ENCODE peak calls at places on chromosome 7, in four cellular contexts. Y is prostate gland, F is transverse colon, B is psoas muscle. Q is an unnamed sample. For H3K36me3, the result is how much of the 10 kb centered on the place peaks cover.

GRCh38 chr7:143245123-143245522 is 18.1 kb upstream of the GSTK1 start:
- DNase-seq in Y (peak), F (no peak), B (no peak), Q (no peak)

GRCh38 chr7:70347880-70348279 is 749.6 kb downstream of the AUTS2 start:
- DNase-seq in Y (no peak), F (no peak), B (no peak), Q (no peak)

GRCh38 chr7:156578978-156579430 is 61.6 kb upstream of the RNF32 start:
- DNase-seq in Y (no peak), F (no peak), B (no peak), Q (no peak)

GRCh38 chr7:23418046-23418445 is 52.2 kb downstream of the IGF2BP3 start:
- DNase-seq in Y (no peak), F (no peak), B (no peak), Q (peak)

GRCh38 chr7:55365680-55366460 is 733 bp downstream of the LANCL2 start:
- DNase-seq in Y (peak), F (peak), B (peak), Q (peak)

GRCh38 chr7:27134392-27134791 is 3.8 kb upstream of the HOXA4 start:
- DNase-seq in Y (no peak), F (peak), B (no peak), Q (no peak)

GRCh38 chr7:27636326-27637006 is 26.2 kb downstream of the HIBADH start:
- DNase-seq in Y (no peak), F (no peak), B (no peak), Q (no peak)

GRCh38 chr7:33903770-33904679 is 1.3 kb upstream of the BMPER start:
- DNase-seq in Y (no peak), F (peak), B (peak), Q (no peak)

GRCh38 chr7:4343272-4344000 is 338.7 kb upstream of the FOXK1 start:
- DNase-seq in Y (no peak), F (no peak), B (no peak), Q (no peak)

GRCh38 chr7:1227071-1227804 is 5.4 kb upstream of the UNCX start:
- DNase-seq in Y (no peak), F (no peak), B (no peak), Q (no peak)

GRCh38 chr7:158824028-158824427 is 5.3 kb downstream of the ESYT2 start:
- DNase-seq in Y (no peak), F (peak), B (no peak), Q (no peak)

GRCh38 chr7:38506004-38506403 is 125.2 kb downstream of the AMPH start:
- DNase-seq in Y (no peak), F (no peak), B (no peak), Q (no peak)

GRCh38 chr7:135791543-135792120 is 43.0 kb upstream of the FAM180A start:
- DNase-seq in Y (no peak), F (no peak), B (no peak), Q (no peak)

GRCh38 chr7:90933041-90933440 is 331.2 kb upstream of the FZD1 start:
- DNase-seq in Y (no peak), F (no peak), B (no peak), Q (no peak)

GRCh38 chr7:90717286-90718060 is 121.4 kb downstream of the CDK14 start:
- DNase-seq in Y (peak), F (no peak), B (no peak), Q (no peak)

GRCh38 chr7:128383781-128384180 is 22.3 kb upstream of the PRRT4 start:
- DNase-seq in Y (no peak), F (no peak), B (no peak), Q (no peak)

GRCh38 chr7:125563557-125563956 is 633.9 kb upstream of the POT1 start:
- DNase-seq in Y (no peak), F (no peak), B (no peak), Q (no peak)

GRCh38 chr7:155775691-155776090 is 36.6 kb downstream of the SHH start:
- DNase-seq in Y (no peak), F (no peak), B (no peak), Q (no peak)

GRCh38 chr7:127927339-127927679 is 103.9 kb downstream of the LRRC4 start:
- DNase-seq in Y (no peak), F (no peak), B (no peak), Q (no peak)

GRCh38 chr7:121901026-121901425 is 28.1 kb downstream of the PTPRZ1 start:
- DNase-seq in Y (no peak), F (no peak), B (no peak), Q (no peak)

GRCh38 chr7:157018997-157019591 is 8.6 kb upstream of the MNX1 start:
- DNase-seq in Y (no peak), F (no peak), B (no peak), Q (no peak)

GRCh38 chr7:75611557-75612178 is 119.5 kb downstream of the SPDYE5 start:
- DNase-seq in Y (peak), F (peak), B (peak), Q (no peak)

GRCh38 chr7:41003031-41003925 is 699.6 kb downstream of the INHBA start:
- DNase-seq in Y (peak), F (peak), B (peak), Q (peak)

GRCh38 chr7:102471791-102472125 is 7.0 kb downstream of the POLR2J start:
- DNase-seq in Y (no peak), F (no peak), B (peak), Q (no peak)

GRCh38 chr7:32218741-32219283 is 148.6 kb upstream of the PDE1C start:
- DNase-seq in Y (no peak), F (no peak), B (no peak), Q (no peak)

GRCh38 chr7:112938895-112939588 is 147.6 kb downstream of the GPR85 start:
- DNase-seq in Y (peak), F (peak), B (peak), Q (no peak)

GRCh38 chr7:125670926-125671572 is 741.4 kb upstream of the POT1 start:
- DNase-seq in Y (no peak), F (no peak), B (no peak), Q (no peak)

GRCh38 chr7:27154369-27154768 is 2.0 kb upstream of the HOXA3 start:
- DNase-seq in Y (no peak), F (peak), B (no peak), Q (no peak)

GRCh38 chr7:73519867-73520672 is 2.0 kb downstream of the BAZ1B start:
- DNase-seq in Y (no peak), F (peak), B (no peak), Q (no peak)

GRCh38 chr7:157670490-157671357 is 333.9 kb downstream of the DNAJB6 start:
- DNase-seq in Y (no peak), F (peak), B (no peak), Q (no peak)

GRCh38 chr7:118662266-118662665 is 437.8 kb downstream of the ANKRD7 start:
- DNase-seq in Y (no peak), F (no peak), B (no peak), Q (no peak)

GRCh38 chr7:652881-653280 is 73.6 kb upstream of the DNAAF5 start:
- DNase-seq in Y (no peak), F (no peak), B (no peak), Q (no peak)

GRCh38 chr7:128672927-128673517 is 930 bp downstream of the GARIN1A start:
- DNase-seq in Y (no peak), F (no peak), B (no peak), Q (no peak)

GRCh38 chr7:78499966-78500365 is 701.4 kb downstream of the PHTF2 start:
- DNase-seq in Y (no peak), F (no peak), B (no peak), Q (no peak)

DNA sequence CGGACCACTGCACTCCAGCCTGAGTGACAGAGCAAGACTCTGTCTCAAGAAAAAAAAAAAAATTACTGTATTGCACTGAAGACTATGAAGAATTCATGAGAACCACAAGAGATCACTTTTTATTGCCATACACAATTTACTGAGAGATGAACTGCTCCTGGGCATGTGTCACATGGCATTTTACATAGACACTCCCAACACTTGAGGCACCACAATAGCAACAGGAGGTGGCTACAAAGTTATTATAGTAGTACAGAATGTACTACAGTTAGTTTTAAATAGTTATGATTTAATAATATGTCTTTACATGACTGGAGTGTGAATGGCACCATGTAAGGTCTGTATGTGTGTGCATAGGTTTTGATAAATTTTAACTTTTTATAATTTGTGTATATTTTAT is 70.6 kb downstream of the KMT2E start:
- DNase-seq in Y (no peak), F (no peak), B (no peak), Q (peak)
- H3K36me3 ChIP-seq in Y (under half), F (half or more), B (half or more), Q (half or more)

GRCh38 chr7:2926898-2927405 is 82.8 kb upstream of the GNA12 start:
- DNase-seq in Y (no peak), F (no peak), B (no peak), Q (no peak)
- H3K36me3 ChIP-seq in Y (under half), F (under half), B (under half), Q (under half)

DNA sequence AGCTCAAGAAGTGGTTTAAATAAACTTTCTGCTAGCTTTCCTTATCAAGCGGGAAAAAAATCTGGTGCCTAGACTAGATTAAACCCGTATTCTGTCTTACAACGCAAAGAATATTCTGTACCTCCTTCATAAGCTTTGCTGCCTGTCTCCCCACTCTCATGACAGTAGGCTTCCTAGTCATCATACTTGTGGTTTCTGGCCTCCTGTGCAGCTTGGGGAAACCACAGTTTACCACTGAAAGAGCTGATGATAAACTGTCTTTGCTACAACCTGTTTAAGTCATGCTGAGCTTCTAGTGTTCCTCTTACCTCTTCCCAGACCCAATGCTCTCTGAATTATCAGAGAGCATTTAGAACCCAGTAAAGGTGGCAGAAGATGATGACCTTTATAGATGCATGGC is 55.0 kb downstream of the PODXL start:
- DNase-seq in Y (no peak), F (no peak), B (no peak), Q (no peak)
- H3K36me3 ChIP-seq in Y (under half), F (under half), B (under half), Q (under half)

GRCh38 chr7:134785842-134786241 is 6.4 kb downstream of the CALD1 start:
- DNase-seq in Y (no peak), F (no peak), B (no peak), Q (no peak)
- H3K36me3 ChIP-seq in Y (under half), F (under half), B (under half), Q (under half)

GRCh38 chr7:101087334-101088068 is 2.2 kb downstream of the TRIM56 start:
- DNase-seq in Y (peak), F (no peak), B (no peak), Q (no peak)
- H3K36me3 ChIP-seq in Y (under half), F (under half), B (under half), Q (under half)

GRCh38 chr7:107133396-107133795 is 35.4 kb upstream of the HBP1 start:
- DNase-seq in Y (no peak), F (no peak), B (no peak), Q (no peak)
- H3K36me3 ChIP-seq in Y (under half), F (under half), B (under half), Q (under half)

DNA sequence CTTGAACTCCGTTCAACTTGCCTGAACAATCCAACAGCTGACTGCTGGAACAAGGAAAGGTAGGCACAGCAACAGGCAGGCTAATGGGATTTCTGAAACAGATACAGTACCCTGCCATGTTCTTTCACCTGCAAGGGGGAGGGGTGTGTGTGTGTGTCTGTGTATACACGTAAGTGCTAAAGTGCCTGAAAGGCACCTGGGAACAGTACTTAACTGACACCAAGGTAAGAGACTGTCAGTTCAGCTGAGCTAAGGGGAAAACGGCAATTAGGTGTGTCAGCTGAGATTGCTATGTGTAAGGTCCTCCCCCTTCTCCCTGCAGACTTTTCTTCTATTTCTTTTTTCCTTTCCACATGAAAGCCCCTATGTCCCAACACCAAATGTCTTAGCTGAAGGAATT is 27.0 kb downstream of the NAMPT start:
- DNase-seq in Y (no peak), F (no peak), B (no peak), Q (no peak)
- H3K36me3 ChIP-seq in Y (under half), F (under half), B (half or more), Q (under half)

GRCh38 chr7:14690486-14690885 is 212.1 kb downstream of the DGKB start:
- DNase-seq in Y (no peak), F (no peak), B (no peak), Q (no peak)
- H3K36me3 ChIP-seq in Y (under half), F (under half), B (under half), Q (under half)

GRCh38 chr7:151799506-151799905 is 77.4 kb downstream of the PRKAG2 start:
- DNase-seq in Y (no peak), F (no peak), B (no peak), Q (no peak)
- H3K36me3 ChIP-seq in Y (under half), F (under half), B (under half), Q (under half)

DNA sequence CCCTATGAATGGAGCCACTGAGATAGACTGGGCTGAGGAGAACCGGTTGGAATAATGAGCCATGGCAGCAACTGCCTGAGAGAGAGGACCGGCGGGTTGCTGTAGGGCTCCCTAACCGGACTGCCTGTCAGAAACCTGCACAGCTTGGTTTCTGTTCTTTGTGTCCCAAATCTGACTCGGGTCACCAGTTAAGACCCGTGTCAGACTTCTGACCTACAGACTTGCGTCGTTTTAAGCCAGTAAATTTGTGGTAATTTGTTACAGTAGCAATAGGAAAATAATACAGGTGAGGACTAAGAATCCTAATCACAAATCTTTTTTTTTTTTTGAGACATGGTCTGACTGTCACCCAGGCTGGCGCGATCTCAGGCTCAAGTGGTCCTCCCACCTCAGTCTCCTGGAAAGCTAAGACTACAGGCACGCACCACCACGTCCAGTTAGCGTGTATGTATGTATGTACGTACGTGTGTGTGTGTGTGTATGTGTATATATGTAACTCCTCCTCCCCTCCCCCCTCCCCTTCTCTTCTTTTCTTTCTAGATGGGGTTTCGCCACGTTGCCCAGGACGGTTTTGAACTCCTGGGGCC is 671 bp upstream of the DDX56 start:
- DNase-seq in Y (no peak), F (no peak), B (no peak), Q (no peak)
- H3K36me3 ChIP-seq in Y (under half), F (under half), B (half or more), Q (half or more)